ENCODE peak calls at places on chromosomes 5 and 9, in six cellular contexts. One of them, this sample, is unnamed.

GRCh38 chr9:137387034-137387890 is 35.7 kb downstream of the EXD3 start:
- DNase-seq in GM12878: no peak
- DNase-seq in HFFc6: no peak
- DNase-seq in brain microvascular endothelial cell: no peak
- DNase-seq in choroid plexus epithelial cell: peak
- DNase-seq in lung: no peak
- DNase-seq in this sample: no peak

GRCh38 chr5:54013556-54014157 is 296.7 kb downstream of the ARL15 start:
- DNase-seq in lung: no peak
- DNase-seq in GM12878: no peak
- DNase-seq in brain microvascular endothelial cell: peak
- DNase-seq in choroid plexus epithelial cell: peak
- DNase-seq in HFFc6: peak
- DNase-seq in this sample: peak

GRCh38 chr5:14508046-14508445 is 73.5 kb upstream of the OTULINL start:
- DNase-seq in lung: no peak
- DNase-seq in brain microvascular endothelial cell: no peak
- DNase-seq in GM12878: no peak
- DNase-seq in HFFc6: no peak
- DNase-seq in choroid plexus epithelial cell: no peak
- DNase-seq in this sample: no peak

GRCh38 chr9:7533376-7534090 is 266.0 kb downstream of the DMAC1 start:
- DNase-seq in choroid plexus epithelial cell: no peak
- DNase-seq in HFFc6: no peak
- DNase-seq in brain microvascular endothelial cell: no peak
- DNase-seq in GM12878: no peak
- DNase-seq in lung: no peak
- DNase-seq in this sample: no peak

GRCh38 chr5:133519191-133519590 is 93.2 kb downstream of the FSTL4 start:
- DNase-seq in HFFc6: no peak
- DNase-seq in brain microvascular endothelial cell: no peak
- DNase-seq in GM12878: no peak
- DNase-seq in choroid plexus epithelial cell: no peak
- DNase-seq in lung: no peak
- DNase-seq in this sample: no peak

GRCh38 chr9:84235516-84235915 is 105.0 kb downstream of the SLC28A3 start:
- DNase-seq in lung: no peak
- DNase-seq in choroid plexus epithelial cell: no peak
- DNase-seq in brain microvascular endothelial cell: no peak
- DNase-seq in GM12878: no peak
- DNase-seq in HFFc6: no peak
- DNase-seq in this sample: no peak

GRCh38 chr9:129210125-129210524 is 32.1 kb upstream of the IER5L start:
- DNase-seq in brain microvascular endothelial cell: no peak
- DNase-seq in HFFc6: no peak
- DNase-seq in choroid plexus epithelial cell: no peak
- DNase-seq in GM12878: no peak
- DNase-seq in lung: no peak
- DNase-seq in this sample: no peak

GRCh38 chr9:8857330-8858249 is 1058.0 kb upstream of the DMAC1 start:
- DNase-seq in choroid plexus epithelial cell: peak
- DNase-seq in brain microvascular endothelial cell: no peak
- DNase-seq in lung: peak
- DNase-seq in HFFc6: no peak
- DNase-seq in GM12878: no peak
- DNase-seq in this sample: peak

GRCh38 chr5:998975-999501 is 9.6 kb upstream of the NKD2 start:
- DNase-seq in brain microvascular endothelial cell: no peak
- DNase-seq in HFFc6: no peak
- DNase-seq in lung: peak
- DNase-seq in GM12878: no peak
- DNase-seq in choroid plexus epithelial cell: no peak
- DNase-seq in this sample: peak

GRCh38 chr9:12094051-12094450 is 599.1 kb upstream of the TYRP1 start:
- DNase-seq in GM12878: no peak
- DNase-seq in brain microvascular endothelial cell: no peak
- DNase-seq in HFFc6: no peak
- DNase-seq in choroid plexus epithelial cell: no peak
- DNase-seq in lung: no peak
- DNase-seq in this sample: no peak

GRCh38 chr5:9497347-9497746 is 48.5 kb downstream of the SEMA5A start:
- DNase-seq in lung: no peak
- DNase-seq in HFFc6: no peak
- DNase-seq in GM12878: no peak
- DNase-seq in choroid plexus epithelial cell: no peak
- DNase-seq in brain microvascular endothelial cell: no peak
- DNase-seq in this sample: no peak

GRCh38 chr5:117149312-117149711 is 574.7 kb upstream of the SEMA6A start:
- DNase-seq in choroid plexus epithelial cell: no peak
- DNase-seq in brain microvascular endothelial cell: no peak
- DNase-seq in GM12878: no peak
- DNase-seq in HFFc6: no peak
- DNase-seq in lung: no peak
- DNase-seq in this sample: no peak

GRCh38 chr5:173670130-173670591 is 53.7 kb upstream of the BOD1 start:
- DNase-seq in lung: no peak
- DNase-seq in brain microvascular endothelial cell: no peak
- DNase-seq in HFFc6: peak
- DNase-seq in GM12878: no peak
- DNase-seq in choroid plexus epithelial cell: peak
- DNase-seq in this sample: no peak

GRCh38 chr5:66675369-66675768 is 79.2 kb downstream of the MAST4 start:
- DNase-seq in lung: no peak
- DNase-seq in choroid plexus epithelial cell: no peak
- DNase-seq in HFFc6: no peak
- DNase-seq in brain microvascular endothelial cell: no peak
- DNase-seq in GM12878: no peak
- DNase-seq in this sample: no peak

GRCh38 chr5:66684663-66685062 is 88.5 kb downstream of the MAST4 start:
- DNase-seq in GM12878: no peak
- DNase-seq in brain microvascular endothelial cell: no peak
- DNase-seq in HFFc6: no peak
- DNase-seq in lung: no peak
- DNase-seq in choroid plexus epithelial cell: no peak
- DNase-seq in this sample: no peak

GRCh38 chr5:66680227-66680626 is 84.0 kb downstream of the MAST4 start:
- DNase-seq in choroid plexus epithelial cell: no peak
- DNase-seq in HFFc6: no peak
- DNase-seq in brain microvascular endothelial cell: no peak
- DNase-seq in GM12878: no peak
- DNase-seq in lung: no peak
- DNase-seq in this sample: no peak

GRCh38 chr5:66680804-66681203 is 84.6 kb downstream of the MAST4 start:
- DNase-seq in choroid plexus epithelial cell: no peak
- DNase-seq in GM12878: no peak
- DNase-seq in HFFc6: no peak
- DNase-seq in lung: no peak
- DNase-seq in brain microvascular endothelial cell: no peak
- DNase-seq in this sample: no peak
- TF ChIP-seq CTCF in choroid plexus epithelial cell: peak
- TF ChIP-seq CTCF in GM12878: peak
- TF ChIP-seq CTCF in HFFc6: peak
- TF ChIP-seq CTCF in lung: no peak
- TF ChIP-seq CTCF in brain microvascular endothelial cell: peak
- TF ChIP-seq CTCF in this sample: no peak

DNA sequence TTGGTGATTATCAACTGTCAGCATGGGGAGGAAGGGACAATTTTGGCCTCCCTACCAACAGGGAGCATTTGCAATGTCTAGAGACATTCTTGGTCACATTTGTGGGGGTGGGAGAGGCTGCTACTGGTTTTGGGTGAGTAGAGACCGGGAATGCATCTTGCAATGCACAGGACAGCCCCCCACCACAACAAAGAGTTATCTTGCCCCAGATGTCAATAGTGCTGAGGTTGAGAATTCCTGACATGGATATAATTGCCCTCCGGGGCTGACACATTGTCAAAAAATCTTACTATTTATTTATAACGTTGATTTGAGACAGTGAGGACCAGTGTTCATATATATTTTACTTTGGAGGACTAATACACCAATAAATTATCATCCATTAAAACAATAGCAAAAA is 316.1 kb downstream of the PSAT1 start:
- DNase-seq in brain microvascular endothelial cell: no peak
- DNase-seq in HFFc6: no peak
- DNase-seq in lung: no peak
- DNase-seq in GM12878: no peak
- DNase-seq in choroid plexus epithelial cell: no peak
- DNase-seq in this sample: no peak
- TF ChIP-seq CTCF in brain microvascular endothelial cell: no peak
- TF ChIP-seq CTCF in HFFc6: no peak
- TF ChIP-seq CTCF in lung: no peak
- TF ChIP-seq CTCF in GM12878: no peak
- TF ChIP-seq CTCF in choroid plexus epithelial cell: no peak
- TF ChIP-seq CTCF in this sample: no peak

GRCh38 chr9:128207076-128207731 is 4.0 kb downstream of the DNM1 start:
- DNase-seq in HFFc6: no peak
- DNase-seq in GM12878: no peak
- DNase-seq in choroid plexus epithelial cell: no peak
- DNase-seq in brain microvascular endothelial cell: no peak
- DNase-seq in lung: no peak
- DNase-seq in this sample: no peak
- TF ChIP-seq CTCF in HFFc6: no peak
- TF ChIP-seq CTCF in GM12878: no peak
- TF ChIP-seq CTCF in choroid plexus epithelial cell: no peak
- TF ChIP-seq CTCF in brain microvascular endothelial cell: no peak
- TF ChIP-seq CTCF in lung: no peak
- TF ChIP-seq CTCF in this sample: no peak

DNA sequence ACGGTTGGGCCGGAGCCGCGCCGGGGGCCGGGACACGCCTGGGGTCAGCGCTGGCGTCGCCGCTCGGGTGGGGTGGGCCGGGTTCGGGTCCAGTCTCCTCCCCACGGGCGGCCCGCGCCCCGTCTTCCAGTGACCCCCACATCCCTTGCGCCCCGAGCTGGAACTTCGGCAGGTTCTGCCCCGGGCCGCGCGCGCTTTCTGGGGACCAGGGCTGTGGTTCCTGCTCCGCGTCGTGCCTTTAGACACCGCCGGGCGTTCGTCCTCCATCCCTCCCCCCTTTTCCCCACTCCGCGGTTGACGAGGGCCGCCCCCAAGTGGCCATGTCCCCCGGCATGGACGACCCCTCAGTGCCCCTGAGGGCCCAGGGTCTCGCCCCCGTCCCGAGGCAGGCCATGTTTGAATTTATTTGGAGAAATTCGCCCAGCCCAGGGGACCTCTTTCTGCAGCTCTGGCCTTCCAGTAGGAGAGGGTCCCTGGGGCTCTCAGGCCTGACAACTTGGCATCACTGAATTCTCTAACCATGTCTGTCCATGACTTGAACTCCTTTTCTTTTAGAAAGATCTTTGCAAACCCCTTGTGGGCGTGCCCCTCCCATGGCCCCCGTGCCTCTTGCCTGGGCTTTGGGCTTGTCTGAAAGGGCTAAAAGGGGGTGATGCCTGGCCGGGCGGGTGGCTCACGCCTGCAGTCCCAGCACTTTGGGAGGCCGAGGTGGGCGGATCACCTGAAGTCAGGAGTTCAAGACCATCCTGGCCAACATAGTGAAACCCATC is 3.4 kb upstream of the SQSTM1 start:
- DNase-seq in GM12878: no peak
- DNase-seq in lung: no peak
- DNase-seq in HFFc6: no peak
- DNase-seq in choroid plexus epithelial cell: no peak
- DNase-seq in brain microvascular endothelial cell: no peak
- DNase-seq in this sample: no peak
- TF ChIP-seq CTCF in GM12878: peak
- TF ChIP-seq CTCF in lung: no peak
- TF ChIP-seq CTCF in HFFc6: no peak
- TF ChIP-seq CTCF in choroid plexus epithelial cell: no peak
- TF ChIP-seq CTCF in brain microvascular endothelial cell: no peak
- TF ChIP-seq CTCF in this sample: no peak

GRCh38 chr5:23820764-23821471 is 313.5 kb downstream of the PRDM9 start:
- DNase-seq in HFFc6: peak
- DNase-seq in GM12878: no peak
- DNase-seq in choroid plexus epithelial cell: peak
- DNase-seq in brain microvascular endothelial cell: peak
- DNase-seq in lung: no peak
- DNase-seq in this sample: no peak
- TF ChIP-seq CTCF in HFFc6: peak
- TF ChIP-seq CTCF in GM12878: peak
- TF ChIP-seq CTCF in choroid plexus epithelial cell: peak
- TF ChIP-seq CTCF in brain microvascular endothelial cell: peak
- TF ChIP-seq CTCF in lung: no peak
- TF ChIP-seq CTCF in this sample: peak

DNA sequence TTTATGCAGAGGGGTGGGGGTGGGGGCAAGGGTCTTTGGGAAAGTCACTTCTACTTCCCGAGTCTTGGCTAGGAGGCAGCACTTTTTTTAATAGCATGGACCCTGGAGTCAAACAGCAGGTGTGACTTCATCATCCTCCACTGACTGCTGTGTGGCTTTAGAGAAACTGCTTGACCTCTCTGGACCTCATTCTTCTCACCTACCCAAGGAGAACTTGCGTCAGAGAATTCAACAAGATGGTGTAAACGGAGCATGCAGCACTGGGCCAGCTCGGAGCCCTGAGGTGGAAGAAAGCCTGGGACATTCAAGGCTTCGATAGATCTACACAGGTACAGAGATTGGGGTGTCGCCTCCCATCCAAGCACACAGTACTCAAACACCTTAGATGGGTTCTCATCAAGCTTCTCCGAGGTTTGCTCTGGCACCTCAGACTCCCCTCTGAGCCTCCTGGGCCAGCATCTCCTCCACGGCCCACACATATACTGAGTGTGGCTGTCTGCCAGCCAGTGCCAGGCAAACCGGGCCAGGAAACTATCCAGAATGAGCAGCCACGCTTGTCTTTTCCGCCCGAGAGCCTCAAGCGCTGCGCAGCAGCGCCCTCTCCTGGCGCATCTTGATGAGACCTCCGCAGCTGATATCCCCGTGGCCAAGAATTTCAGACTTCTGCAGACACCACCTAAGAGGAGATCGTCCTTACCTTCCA is 4.6 kb upstream of the SLC25A48 start:
- DNase-seq in choroid plexus epithelial cell: peak
- DNase-seq in brain microvascular endothelial cell: peak
- DNase-seq in HFFc6: peak
- DNase-seq in GM12878: no peak
- DNase-seq in lung: peak
- DNase-seq in this sample: peak
- TF ChIP-seq CTCF in choroid plexus epithelial cell: peak
- TF ChIP-seq CTCF in brain microvascular endothelial cell: peak
- TF ChIP-seq CTCF in HFFc6: peak
- TF ChIP-seq CTCF in GM12878: peak
- TF ChIP-seq CTCF in lung: peak
- TF ChIP-seq CTCF in this sample: peak

DNA sequence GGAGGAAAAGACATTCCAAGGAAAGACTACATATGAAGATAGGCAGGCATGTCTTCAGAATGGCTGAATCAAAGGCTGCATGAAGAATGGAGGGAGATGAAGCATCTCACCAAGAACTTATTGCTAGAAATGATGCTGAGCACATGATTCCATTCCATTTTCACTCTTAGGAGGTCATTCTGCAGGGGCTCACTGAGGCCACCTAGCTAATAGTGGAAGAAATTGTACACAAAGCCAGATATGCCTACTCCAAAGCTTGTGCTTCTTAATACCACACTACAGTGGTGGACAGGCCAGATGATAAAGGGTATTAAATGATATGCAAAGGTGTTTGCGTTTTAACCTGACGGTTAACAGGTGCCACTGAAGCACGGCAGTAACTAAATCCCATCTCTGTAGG is 14.7 kb downstream of the NDUFA8 start:
- DNase-seq in GM12878: no peak
- DNase-seq in HFFc6: peak
- DNase-seq in choroid plexus epithelial cell: peak
- DNase-seq in lung: no peak
- DNase-seq in brain microvascular endothelial cell: peak
- DNase-seq in this sample: no peak
- TF ChIP-seq CTCF in GM12878: peak
- TF ChIP-seq CTCF in HFFc6: peak
- TF ChIP-seq CTCF in choroid plexus epithelial cell: peak
- TF ChIP-seq CTCF in lung: no peak
- TF ChIP-seq CTCF in brain microvascular endothelial cell: peak
- TF ChIP-seq CTCF in this sample: no peak